ENCODE peak calls at places on chromosomes 7 and 10, in nine cellular contexts. A, U, I, Y, Z, O, S, W and M are unnamed samples.

GRCh38 chr10:21173964-21174669 is 277.0 kb upstream of the NEBL start:
- DNase-seq in W (peak; percentile 9), Y (peak; percentile 85), Z (peak; percentile 77), O (no peak), A (peak; percentile 87), U (peak; percentile 5), S (no peak), I (peak; percentile 69), M (peak; percentile 9)

GRCh38 chr10:87961314-87961713 is 97.9 kb downstream of the PTEN start:
- DNase-seq in I (no peak), A (no peak), U (peak; percentile 14), S (no peak), O (no peak), Z (no peak), W (no peak), Y (no peak), M (no peak)

GRCh38 chr7:86301301-86301700 is 342.4 kb upstream of the GRM3 start:
- DNase-seq in W (no peak), I (no peak), Y (no peak), O (no peak), Z (no peak), U (no peak), A (no peak), S (no peak), M (no peak)

GRCh38 chr7:95473276-95473985 is 12.3 kb upstream of the ASB4 start:
- DNase-seq in A (no peak), S (no peak), I (peak; percentile 81), W (no peak), Z (no peak), Y (no peak), U (no peak), O (no peak), M (peak; percentile 84)

GRCh38 chr7:102991540-102992214 is 78.9 kb downstream of the LRRC17 start:
- DNase-seq in W (no peak), Y (peak; percentile 60), U (peak; percentile 92), O (peak; percentile 64), I (no peak), Z (no peak), S (no peak), A (peak; percentile 45), M (no peak)

GRCh38 chr7:63233881-63234280 is 764.8 kb upstream of the ZNF722 start:
- DNase-seq in Y (no peak), O (no peak), A (no peak), Z (no peak), S (no peak), U (no peak), I (no peak), W (no peak), M (no peak)

GRCh38 chr10:50456711-50457110 is 167.0 kb downstream of the SGMS1 start:
- DNase-seq in Z (no peak), A (no peak), W (no peak), I (no peak), S (no peak), U (no peak), Y (no peak), O (no peak), M (no peak)

GRCh38 chr7:108454674-108455523 is 1.3 kb downstream of the NRCAM start:
- DNase-seq in I (peak; percentile 70), A (no peak), O (no peak), S (no peak), W (peak; percentile 24), U (no peak), Y (peak; percentile 41), Z (no peak), M (peak; percentile 52)

GRCh38 chr10:23148214-23148613 is 43.9 kb upstream of the PTF1A start:
- DNase-seq in U (no peak), S (no peak), O (no peak), A (no peak), Z (no peak), Y (no peak), I (no peak), W (no peak), M (no peak)

GRCh38 chr7:34939175-34939574 is 98.1 kb downstream of the DPY19L1 start:
- DNase-seq in U (peak; percentile 25), I (no peak), S (no peak), Y (peak; percentile 29), A (no peak), Z (no peak), O (no peak), W (no peak), M (no peak)

GRCh38 chr7:7829667-7830066 is 111.3 kb upstream of the RPA3 start:
- DNase-seq in S (no peak), U (no peak), Y (peak; percentile 54), O (no peak), I (no peak), W (no peak), Z (no peak), A (no peak), M (no peak)

GRCh38 chr7:135714534-135715009 is 13.4 kb downstream of the SLC13A4 start:
- DNase-seq in A (no peak), Y (peak; percentile 12), U (no peak), W (no peak), O (no peak), Z (no peak), I (peak; percentile 76), S (no peak), M (no peak)

GRCh38 chr10:110527731-110528171 is 30.0 kb downstream of the DUSP5 start:
- DNase-seq in O (no peak), U (no peak), Y (no peak), A (no peak), Z (no peak), S (no peak), I (no peak), W (no peak), M (no peak)

GRCh38 chr7:132160525-132161230 is 415.6 kb downstream of the PLXNA4 start:
- DNase-seq in Z (no peak), O (no peak), I (no peak), A (no peak), S (no peak), U (no peak), W (no peak), Y (no peak), M (no peak)

GRCh38 chr10:7412482-7413251 is 1.8 kb upstream of the SFMBT2 start:
- DNase-seq in W (peak; percentile 17), Z (no peak), O (no peak), I (peak; percentile 84), U (no peak), Y (peak; percentile 63), S (no peak), A (peak; percentile 46), M (no peak)

GRCh38 chr7:116354546-116355422 is 144.4 kb downstream of the TES start:
- DNase-seq in A (peak; percentile 68), W (no peak), O (peak; percentile 98), U (peak; percentile 94), I (no peak), Z (peak; percentile 72), Y (peak; percentile 86), S (no peak), M (no peak)

GRCh38 chr7:26103541-26104070 is 48.4 kb upstream of the NFE2L3 start:
- DNase-seq in O (no peak), Z (no peak), I (peak; percentile 41), Y (no peak), W (no peak), A (no peak), U (no peak), S (no peak), M (no peak)

GRCh38 chr7:37495574-37496184 is 47.0 kb upstream of the ELMO1 start:
- DNase-seq in A (no peak), Z (no peak), W (no peak), I (peak; percentile 43), S (no peak), Y (peak; percentile 37), U (no peak), O (no peak), M (no peak)

DNA sequence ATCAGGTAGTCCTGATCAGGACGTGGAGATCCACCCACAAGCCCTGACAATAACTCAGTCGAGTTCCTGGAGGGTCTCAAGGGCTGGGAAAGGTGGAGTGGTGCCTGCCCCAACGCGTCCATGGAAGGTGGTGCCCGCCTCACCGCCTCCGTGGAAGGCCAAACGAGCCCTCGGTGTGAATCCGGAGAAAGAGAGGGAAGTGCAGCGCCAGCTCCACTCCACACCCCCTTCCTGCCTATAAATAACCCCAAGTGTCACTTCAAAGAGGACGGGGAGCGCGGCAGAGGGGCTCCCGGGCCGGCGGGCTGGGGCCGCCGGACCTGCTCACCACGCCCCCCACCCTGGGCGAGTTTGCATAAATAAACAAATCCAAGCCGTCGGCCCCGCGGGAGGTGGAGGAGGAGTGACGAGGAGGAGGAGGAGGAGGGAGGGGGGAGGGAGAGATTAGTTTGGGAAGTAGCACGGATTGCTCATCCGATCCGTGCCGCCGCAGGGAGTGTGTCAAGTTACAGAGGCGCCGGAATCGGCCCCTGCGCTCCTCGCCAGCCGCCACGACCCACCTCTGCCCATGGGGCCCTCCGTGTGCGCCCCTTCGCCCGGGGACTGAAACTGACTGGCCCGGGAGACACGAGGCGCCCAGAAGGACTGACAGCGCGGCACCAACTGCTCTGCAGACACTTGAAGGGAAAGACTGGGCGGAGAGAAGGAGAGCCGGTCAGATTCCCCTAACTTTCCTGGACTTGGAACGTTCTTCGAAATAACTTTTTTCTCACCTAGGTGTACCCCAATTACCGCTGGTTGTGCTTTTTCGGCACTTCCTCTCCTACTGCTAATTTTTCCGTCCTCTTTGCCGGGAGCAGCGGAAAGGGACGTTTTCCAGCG is at the start of gene COL13A1:
- DNase-seq in S (no peak), A (peak; percentile 25), W (no peak), U (no peak), Z (no peak), I (peak; percentile 93), O (peak; percentile 28), Y (peak; percentile 64), M (peak; percentile 87)
- H3K4me3 ChIP-seq in S (peak within 1 kb of the TSS; percentile 30), A (peak within 1 kb of the TSS; percentile 18), W (no peak within 1 kb of the TSS), U (peak within 1 kb of the TSS; percentile 34), Z (peak within 1 kb of the TSS; percentile 39), I (peak within 1 kb of the TSS; percentile 84), O (peak within 1 kb of the TSS; percentile 88), Y (peak within 1 kb of the TSS; percentile 72), M (peak within 1 kb of the TSS; percentile 85)

GRCh38 chr10:119246862-119247549 is 39.6 kb downstream of the GRK5 start:
- DNase-seq in S (no peak), O (no peak), A (no peak), I (no peak), U (no peak), W (no peak), Z (no peak), Y (no peak), M (no peak)
- TF ChIP-seq CTCF in S (no peak), O (no peak), A (no peak), I (no peak), U (no peak), W (no peak), Z (no peak), Y (peak; percentile 15), M (no peak)

GRCh38 chr7:1497293-1497927 is 6.8 kb downstream of the INTS1 start:
- DNase-seq in Y (no peak), O (no peak), I (no peak), A (no peak), W (no peak), Z (no peak), S (no peak), U (no peak), M (no peak)
- H3K36me3 ChIP-seq in Y (no peaks in the 10 kb centered on the region), O (peaks cover 19% of the 10 kb centered on the region), I (no peaks in the 10 kb centered on the region), A (peaks cover 99% of the 10 kb centered on the region), W (peaks cover 21% of the 10 kb centered on the region), Z (peaks cover 16% of the 10 kb centered on the region), S (peaks cover 100% of the 10 kb centered on the region), U (peaks cover 1% of the 10 kb centered on the region), M (peaks cover 70% of the 10 kb centered on the region)

GRCh38 chr10:77081411-77082010 is 556.1 kb downstream of the KCNMA1 start:
- DNase-seq in Z (no peak), U (no peak), W (no peak), A (no peak), I (no peak), Y (no peak), S (no peak), O (no peak), M (no peak)
- H3K4me3 ChIP-seq in Z (no peak overlapping the region), U (no peak overlapping the region), W (no peak overlapping the region), A (no peak overlapping the region), I (no peak overlapping the region), Y (no peak overlapping the region), S (no peak overlapping the region), O (no peak overlapping the region), M (no peak overlapping the region)

GRCh38 chr7:143002106-143002505 is 24.8 kb downstream of the OR9A2 start:
- DNase-seq in W (no peak), U (no peak), O (no peak), A (no peak), Z (no peak), I (peak; percentile 30), Y (peak; percentile 41), S (no peak), M (peak; percentile 35)
- TF ChIP-seq CTCF in W (no peak), U (peak; percentile 7), O (no peak), A (no peak), Z (no peak), I (peak; percentile 58), Y (peak; percentile 54), S (no peak), M (peak; percentile 46)